ENCODE peak calls at places on chromosomes 6 and 20, in nine cellular contexts. I is ovary, P is body of pancreas, S is upper lobe of left lung, Z is uterus, G is K562, A is IMR-90, X is right lobe of liver, H is transverse colon. B is an unnamed sample.

GRCh38 chr6:73579389-73579788 is 58.6 kb upstream of the EEF1A1 start:
- DNase-seq in H (no peak), P (no peak), X (peak), I (peak), G (no peak), A (no peak), S (peak), Z (peak), B (peak)

GRCh38 chr6:40482532-40482931 is 104.6 kb downstream of the LRFN2 start:
- DNase-seq in X (no peak), Z (no peak), P (no peak), G (peak), I (no peak), S (no peak), H (no peak), A (no peak), B (no peak)

GRCh38 chr6:84763397-84764331 is 734 bp downstream of the TBX18 start:
- DNase-seq in G (peak), H (no peak), S (no peak), X (peak), A (peak), P (no peak), I (peak), Z (peak), B (no peak)

GRCh38 chr6:10558575-10558974 is 37.4 kb downstream of the GCNT2 start:
- DNase-seq in P (no peak), I (no peak), X (no peak), G (no peak), S (no peak), H (peak), Z (no peak), A (no peak), B (no peak)

GRCh38 chr20:61724376-61724775 is 341.3 kb downstream of the TAF4 start:
- DNase-seq in Z (no peak), H (no peak), A (no peak), G (peak), P (no peak), S (no peak), X (no peak), I (no peak), B (no peak)

GRCh38 chr6:25403150-25403549 is 124.0 kb downstream of the CARMIL1 start:
- DNase-seq in P (no peak), X (no peak), Z (no peak), G (no peak), H (no peak), A (no peak), S (no peak), I (no peak), B (no peak)

GRCh38 chr6:122491915-122492537 is 20.4 kb upstream of the SERINC1 start:
- DNase-seq in Z (peak), I (peak), X (peak), S (peak), P (peak), A (peak), H (peak), G (peak), B (peak)

GRCh38 chr6:1767481-1768246 is 157.9 kb downstream of the FOXC1 start:
- DNase-seq in P (no peak), X (no peak), S (no peak), Z (no peak), G (no peak), I (no peak), A (peak), H (no peak), B (no peak)

GRCh38 chr20:51097334-51098176 is 74.6 kb upstream of the KCNG1 start:
- DNase-seq in P (no peak), X (no peak), G (no peak), H (peak), S (no peak), Z (no peak), A (no peak), I (no peak), B (no peak)

GRCh38 chr20:63740070-63740500 is 509 bp downstream of the SLC2A4RG start:
- DNase-seq in X (peak), I (peak), P (peak), H (peak), Z (peak), A (peak), S (peak), G (peak), B (peak)

GRCh38 chr6:169864148-169865030 is 113.0 kb downstream of the ERMARD start:
- DNase-seq in P (no peak), Z (no peak), A (no peak), X (no peak), S (no peak), G (no peak), H (peak), I (no peak), B (no peak)

GRCh38 chr6:149897855-149898744 is at the start of gene RAET1E:
- DNase-seq in I (peak), X (no peak), Z (no peak), P (no peak), A (no peak), S (no peak), G (no peak), H (peak), B (no peak)

GRCh38 chr6:36245572-36246031 is 24.3 kb upstream of the PNPLA1 start:
- DNase-seq in S (no peak), P (peak), H (peak), A (no peak), I (no peak), Z (no peak), X (no peak), G (peak), B (no peak)
- TF ChIP-seq POLR2A in S (no peak), P (no peak), H (no peak), A (no peak), I (no peak), Z (no peak), X (no peak), G (no peak), B (no peak)

GRCh38 chr20:34955232-34956040 is at the start of the genes GSS and MYH7B:
- DNase-seq in I (peak), A (peak), Z (peak), G (peak), H (peak), X (peak), S (peak), P (peak), B (peak)
- TF ChIP-seq POLR2A in I (peak), A (peak), Z (peak), G (peak), H (peak), X (peak), S (no peak), P (peak), B (peak)

GRCh38 chr6:30724906-30725667 is 4.9 kb downstream of the TUBB start:
- DNase-seq in S (no peak), X (no peak), Z (no peak), G (no peak), I (no peak), P (no peak), A (peak), H (no peak), B (no peak)

GRCh38 chr6:30720738-30721197 is 616 bp downstream of the TUBB start:
- DNase-seq in A (peak), I (peak), Z (peak), H (peak), X (peak), G (peak), S (peak), P (peak), B (no peak)

GRCh38 chr6:30719791-30720737 is at the start of gene TUBB:
- DNase-seq in P (peak), Z (peak), S (peak), X (peak), A (peak), G (peak), H (peak), I (peak), B (peak)

GRCh38 chr6:30721198-30722024 is 1.3 kb downstream of the TUBB start:
- DNase-seq in A (peak), Z (peak), P (peak), S (peak), G (peak), X (peak), I (peak), H (peak), B (no peak)

DNA sequence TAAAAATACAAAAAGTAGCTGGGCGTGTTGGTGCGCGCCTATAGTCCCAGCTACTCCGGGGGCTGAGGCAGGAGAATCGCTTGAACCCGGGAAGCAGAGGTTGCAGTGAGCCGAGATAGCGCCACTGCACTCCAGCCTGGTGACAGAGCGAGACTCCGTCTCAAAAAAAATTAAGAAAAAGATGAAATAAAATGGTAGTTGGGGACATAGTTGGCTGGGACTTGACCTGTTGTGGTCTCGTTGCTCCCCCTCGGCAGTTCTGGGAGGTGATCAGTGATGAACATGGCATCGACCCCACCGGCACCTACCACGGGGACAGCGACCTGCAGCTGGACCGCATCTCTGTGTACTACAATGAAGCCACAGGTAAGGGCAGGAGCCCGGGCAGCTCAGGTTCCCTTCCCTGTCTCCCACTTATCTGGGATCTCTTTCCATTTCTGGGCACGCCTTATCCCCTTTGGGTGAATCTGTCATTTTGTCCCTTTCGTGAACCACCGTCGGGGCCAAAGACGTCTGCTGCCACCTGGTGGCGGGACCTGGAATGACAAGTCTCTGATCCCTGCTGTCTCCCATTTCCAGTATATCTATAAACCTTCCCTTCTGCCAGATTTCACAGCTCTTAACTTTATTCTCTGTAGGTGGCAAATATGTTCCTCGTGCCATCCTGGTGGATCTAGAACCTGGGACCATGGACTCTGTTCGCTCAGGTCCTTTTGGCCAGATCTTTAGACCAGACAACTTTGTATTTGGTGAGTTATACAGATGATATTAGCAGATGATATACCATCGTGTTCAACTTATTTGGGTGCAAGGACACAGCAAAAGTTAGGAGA is 2.3 kb downstream of the TUBB start:
- DNase-seq in S (peak), A (peak), I (peak), H (peak), Z (peak), G (peak), X (peak), P (peak), B (no peak)
- TF ChIP-seq POLR2A in S (no peak), A (no peak), I (peak), H (peak), Z (no peak), G (peak), X (no peak), P (no peak), B (no peak)

DNA sequence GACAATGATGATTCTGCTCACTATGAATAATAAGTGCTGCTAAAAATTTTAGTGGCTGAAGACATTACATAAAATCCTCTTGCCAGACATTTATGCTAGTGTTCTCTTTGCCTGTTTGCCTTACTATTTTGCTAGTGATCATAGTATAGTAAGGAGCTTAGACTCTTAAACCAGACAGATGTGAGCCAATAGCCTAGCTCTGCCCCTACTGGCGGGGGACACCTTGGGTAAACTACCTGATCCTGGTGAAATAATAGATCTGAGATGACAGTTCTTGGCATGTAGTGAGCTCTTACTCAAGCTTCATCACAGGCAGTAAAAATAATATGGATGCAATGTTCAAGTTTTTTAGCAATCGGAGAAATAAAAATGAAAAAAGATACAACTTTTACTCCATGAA is 18.8 kb downstream of the ENPP3 start:
- DNase-seq in I (no peak), A (no peak), X (no peak), Z (no peak), G (no peak), H (no peak), S (no peak), P (no peak), B (no peak)
- TF ChIP-seq POLR2A in I (no peak), A (no peak), X (no peak), Z (no peak), G (no peak), H (no peak), S (no peak), P (no peak), B (no peak)

B was measured in H54.